ENCODE peak calls at places on chromosomes 11 and 22, in six cellular contexts. One of them, this sample, is unnamed.

GRCh38 chr11:75873417-75874148 is 58.6 kb downstream of the UVRAG start:
- DNase-seq in cardiac fibroblast: no peak
- DNase-seq in psoas muscle: no peak
- DNase-seq in CD14-positive monocyte: no peak
- DNase-seq in glutamatergic neuron: no peak
- DNase-seq in HCT116: no peak
- DNase-seq in this sample: no peak

GRCh38 chr22:35872451-35872850 is 154.8 kb downstream of the APOL5 start:
- DNase-seq in cardiac fibroblast: no peak
- DNase-seq in glutamatergic neuron: no peak
- DNase-seq in psoas muscle: peak; percentile 41
- DNase-seq in CD14-positive monocyte: no peak
- DNase-seq in HCT116: no peak
- DNase-seq in this sample: no peak

GRCh38 chr11:114315749-114316368 is 19.7 kb downstream of the NNMT start:
- DNase-seq in cardiac fibroblast: peak; percentile 44
- DNase-seq in HCT116: no peak
- DNase-seq in psoas muscle: no peak
- DNase-seq in glutamatergic neuron: no peak
- DNase-seq in CD14-positive monocyte: no peak
- DNase-seq in this sample: no peak

GRCh38 chr11:118634435-118635236 is 27.2 kb downstream of the PHLDB1 start:
- DNase-seq in HCT116: no peak
- DNase-seq in glutamatergic neuron: peak; percentile 71
- DNase-seq in CD14-positive monocyte: peak; percentile 36
- DNase-seq in cardiac fibroblast: peak; percentile 46
- DNase-seq in psoas muscle: peak; percentile 77
- DNase-seq in this sample: peak; percentile 76

GRCh38 chr11:121521145-121522042 is 68.6 kb upstream of the SORL1-AS1 start:
- DNase-seq in HCT116: no peak
- DNase-seq in CD14-positive monocyte: no peak
- DNase-seq in psoas muscle: no peak
- DNase-seq in glutamatergic neuron: no peak
- DNase-seq in cardiac fibroblast: no peak
- DNase-seq in this sample: no peak

GRCh38 chr22:35476341-35476740 is 64.3 kb upstream of the RASD2 start:
- DNase-seq in cardiac fibroblast: no peak
- DNase-seq in HCT116: no peak
- DNase-seq in CD14-positive monocyte: no peak
- DNase-seq in glutamatergic neuron: no peak
- DNase-seq in psoas muscle: no peak
- DNase-seq in this sample: no peak

GRCh38 chr22:46250783-46251125 is 661 bp upstream of the CDPF1 start:
- DNase-seq in HCT116: no peak
- DNase-seq in cardiac fibroblast: no peak
- DNase-seq in psoas muscle: no peak
- DNase-seq in CD14-positive monocyte: no peak
- DNase-seq in glutamatergic neuron: no peak
- DNase-seq in this sample: peak; percentile 22

GRCh38 chr22:31933406-31933805 is 10.9 kb upstream of the YWHAH start:
- DNase-seq in psoas muscle: no peak
- DNase-seq in HCT116: no peak
- DNase-seq in glutamatergic neuron: no peak
- DNase-seq in cardiac fibroblast: no peak
- DNase-seq in CD14-positive monocyte: no peak
- DNase-seq in this sample: no peak

GRCh38 chr11:118275184-118275583 is 11.1 kb upstream of the MPZL2 start:
- DNase-seq in glutamatergic neuron: no peak
- DNase-seq in psoas muscle: no peak
- DNase-seq in cardiac fibroblast: peak; percentile 78
- DNase-seq in HCT116: no peak
- DNase-seq in CD14-positive monocyte: no peak
- DNase-seq in this sample: no peak

GRCh38 chr22:28479912-28480311 is 199.7 kb downstream of the TTC28 start:
- DNase-seq in HCT116: no peak
- DNase-seq in CD14-positive monocyte: no peak
- DNase-seq in cardiac fibroblast: no peak
- DNase-seq in psoas muscle: no peak
- DNase-seq in glutamatergic neuron: no peak
- DNase-seq in this sample: no peak

GRCh38 chr11:66333220-66333877 is 2.9 kb downstream of the RIN1 start:
- DNase-seq in psoas muscle: no peak
- DNase-seq in cardiac fibroblast: no peak
- DNase-seq in CD14-positive monocyte: no peak
- DNase-seq in HCT116: no peak
- DNase-seq in glutamatergic neuron: no peak
- DNase-seq in this sample: no peak

GRCh38 chr22:27510024-27510423 is 291.5 kb downstream of the MN1 start:
- DNase-seq in HCT116: no peak
- DNase-seq in psoas muscle: no peak
- DNase-seq in CD14-positive monocyte: no peak
- DNase-seq in cardiac fibroblast: no peak
- DNase-seq in glutamatergic neuron: no peak
- DNase-seq in this sample: no peak

GRCh38 chr11:134275534-134276395 is at the start of gene GLB1L3:
- DNase-seq in psoas muscle: no peak
- DNase-seq in glutamatergic neuron: peak; percentile 48
- DNase-seq in HCT116: no peak
- DNase-seq in CD14-positive monocyte: no peak
- DNase-seq in cardiac fibroblast: peak; percentile 18
- DNase-seq in this sample: no peak

GRCh38 chr11:88169481-88169880 is 5.8 kb downstream of the RAB38 start:
- DNase-seq in HCT116: no peak
- DNase-seq in glutamatergic neuron: no peak
- DNase-seq in cardiac fibroblast: peak; percentile 20
- DNase-seq in psoas muscle: no peak
- DNase-seq in CD14-positive monocyte: no peak
- DNase-seq in this sample: no peak

GRCh38 chr22:31230871-31231621 is 18.9 kb downstream of the LIMK2 start:
- DNase-seq in psoas muscle: no peak
- DNase-seq in glutamatergic neuron: no peak
- DNase-seq in HCT116: no peak
- DNase-seq in CD14-positive monocyte: peak; percentile 57
- DNase-seq in cardiac fibroblast: peak; percentile 75
- DNase-seq in this sample: peak; percentile 41

GRCh38 chr11:43992138-43992537 is 49.7 kb downstream of the C11orf96 start:
- DNase-seq in psoas muscle: no peak
- DNase-seq in glutamatergic neuron: no peak
- DNase-seq in CD14-positive monocyte: no peak
- DNase-seq in cardiac fibroblast: no peak
- DNase-seq in HCT116: no peak
- DNase-seq in this sample: no peak

GRCh38 chr11:6472934-6473333 is 807 bp downstream of the TRIM3 start:
- DNase-seq in psoas muscle: no peak
- DNase-seq in CD14-positive monocyte: no peak
- DNase-seq in cardiac fibroblast: no peak
- DNase-seq in HCT116: no peak
- DNase-seq in glutamatergic neuron: peak; percentile 59
- DNase-seq in this sample: no peak

GRCh38 chr11:10898763-10899541 is 41.1 kb upstream of the ZBED5 start:
- DNase-seq in cardiac fibroblast: no peak
- DNase-seq in HCT116: no peak
- DNase-seq in CD14-positive monocyte: peak; percentile 63
- DNase-seq in psoas muscle: peak; percentile 68
- DNase-seq in glutamatergic neuron: no peak
- DNase-seq in this sample: peak; percentile 10

GRCh38 chr11:78363018-78363619 is 54.5 kb downstream of the GAB2 start:
- DNase-seq in glutamatergic neuron: no peak
- DNase-seq in cardiac fibroblast: no peak
- DNase-seq in CD14-positive monocyte: no peak
- DNase-seq in psoas muscle: no peak
- DNase-seq in HCT116: no peak
- DNase-seq in this sample: no peak

GRCh38 chr11:67248653-67249052 is 17.6 kb upstream of the GRK2 start:
- DNase-seq in psoas muscle: peak; percentile 77
- DNase-seq in glutamatergic neuron: no peak
- DNase-seq in CD14-positive monocyte: no peak
- DNase-seq in HCT116: no peak
- DNase-seq in cardiac fibroblast: no peak
- DNase-seq in this sample: peak; percentile 66

DNA sequence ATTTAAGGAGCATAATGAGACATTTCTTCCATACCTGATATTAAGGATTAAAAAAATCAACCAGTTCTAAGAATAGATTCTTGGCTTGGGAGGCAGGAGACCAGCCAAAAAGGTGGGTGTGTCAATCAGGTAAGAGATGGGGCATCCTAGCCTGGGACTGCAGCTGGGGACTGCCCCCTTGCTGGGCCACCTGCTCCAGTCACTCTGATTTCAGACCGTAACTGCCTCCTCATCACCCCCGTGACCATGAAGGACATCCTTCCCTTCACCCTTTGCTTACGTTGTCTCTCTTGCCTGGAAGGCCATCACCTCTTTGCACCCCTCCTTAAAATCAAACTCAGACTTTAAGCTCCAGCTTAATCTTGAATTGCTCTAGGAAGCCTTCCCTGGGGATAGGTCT is 17.9 kb downstream of the PTPN5 start:
- DNase-seq in psoas muscle: no peak
- DNase-seq in CD14-positive monocyte: no peak
- DNase-seq in glutamatergic neuron: no peak
- DNase-seq in HCT116: no peak
- DNase-seq in cardiac fibroblast: no peak
- DNase-seq in this sample: no peak
- TF ChIP-seq CTCF in psoas muscle: no peak
- TF ChIP-seq CTCF in CD14-positive monocyte: no peak
- TF ChIP-seq CTCF in glutamatergic neuron: no peak
- TF ChIP-seq CTCF in HCT116: no peak
- TF ChIP-seq CTCF in cardiac fibroblast: no peak
- TF ChIP-seq CTCF in this sample: no peak

DNA sequence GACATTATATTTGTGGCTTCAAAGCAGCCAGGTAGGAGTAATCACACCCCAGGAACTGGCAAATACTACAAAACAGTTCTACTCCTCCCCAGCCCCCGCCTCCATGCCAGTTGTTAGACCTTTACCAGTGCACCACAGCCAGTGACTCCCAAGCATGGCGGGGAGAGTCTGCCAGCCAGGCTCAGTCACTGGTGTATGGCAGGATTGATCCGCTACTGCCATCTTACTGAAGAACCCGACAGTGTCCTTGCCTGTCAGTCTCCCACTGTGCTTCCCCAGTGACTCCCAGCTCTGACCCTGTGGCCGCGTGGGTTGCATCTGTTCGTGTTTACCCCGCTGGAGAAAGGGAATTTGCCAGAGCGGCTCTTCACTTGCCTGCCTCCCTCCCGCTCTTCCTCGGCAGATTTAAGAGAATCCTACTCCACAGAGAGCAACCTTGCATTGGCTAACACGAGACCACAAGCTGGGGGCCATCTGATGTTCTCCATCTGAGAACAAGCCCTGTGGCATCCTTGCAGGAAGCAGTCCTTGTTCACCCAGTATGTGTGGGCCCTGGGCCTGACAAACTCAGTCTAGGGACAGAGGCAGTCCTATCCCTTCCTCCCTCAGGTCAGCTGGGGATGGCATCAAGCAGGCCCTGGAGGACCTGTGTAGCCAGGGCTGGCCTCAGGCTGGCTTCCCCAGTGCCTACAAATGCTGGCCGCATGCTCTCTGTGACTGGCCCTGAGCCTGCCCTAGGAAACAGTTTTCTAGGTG is 33.1 kb downstream of the GNAZ start:
- DNase-seq in HCT116: no peak
- DNase-seq in psoas muscle: no peak
- DNase-seq in CD14-positive monocyte: no peak
- DNase-seq in glutamatergic neuron: no peak
- DNase-seq in cardiac fibroblast: no peak
- DNase-seq in this sample: no peak
- TF ChIP-seq CTCF in HCT116: no peak
- TF ChIP-seq CTCF in psoas muscle: no peak
- TF ChIP-seq CTCF in CD14-positive monocyte: no peak
- TF ChIP-seq CTCF in glutamatergic neuron: no peak
- TF ChIP-seq CTCF in cardiac fibroblast: no peak
- TF ChIP-seq CTCF in this sample: no peak

GRCh38 chr11:19661827-19662226 is 50.8 kb upstream of the NAV2 start:
- DNase-seq in CD14-positive monocyte: no peak
- DNase-seq in cardiac fibroblast: no peak
- DNase-seq in HCT116: no peak
- DNase-seq in psoas muscle: no peak
- DNase-seq in glutamatergic neuron: no peak
- DNase-seq in this sample: no peak

GRCh38 chr11:19659529-19659928 is 53.1 kb upstream of the NAV2 start:
- DNase-seq in CD14-positive monocyte: no peak
- DNase-seq in cardiac fibroblast: no peak
- DNase-seq in HCT116: no peak
- DNase-seq in psoas muscle: no peak
- DNase-seq in glutamatergic neuron: no peak
- DNase-seq in this sample: no peak

GRCh38 chr11:19660076-19660475 is 52.6 kb upstream of the NAV2 start:
- DNase-seq in CD14-positive monocyte: no peak
- DNase-seq in HCT116: peak; percentile 88
- DNase-seq in cardiac fibroblast: peak; percentile 76
- DNase-seq in psoas muscle: no peak
- DNase-seq in glutamatergic neuron: no peak
- DNase-seq in this sample: peak; percentile 77

GRCh38 chr11:19656140-19656541 is 56.5 kb upstream of the NAV2 start:
- DNase-seq in HCT116: no peak
- DNase-seq in psoas muscle: no peak
- DNase-seq in glutamatergic neuron: no peak
- DNase-seq in cardiac fibroblast: no peak
- DNase-seq in CD14-positive monocyte: no peak
- DNase-seq in this sample: no peak

DNA sequence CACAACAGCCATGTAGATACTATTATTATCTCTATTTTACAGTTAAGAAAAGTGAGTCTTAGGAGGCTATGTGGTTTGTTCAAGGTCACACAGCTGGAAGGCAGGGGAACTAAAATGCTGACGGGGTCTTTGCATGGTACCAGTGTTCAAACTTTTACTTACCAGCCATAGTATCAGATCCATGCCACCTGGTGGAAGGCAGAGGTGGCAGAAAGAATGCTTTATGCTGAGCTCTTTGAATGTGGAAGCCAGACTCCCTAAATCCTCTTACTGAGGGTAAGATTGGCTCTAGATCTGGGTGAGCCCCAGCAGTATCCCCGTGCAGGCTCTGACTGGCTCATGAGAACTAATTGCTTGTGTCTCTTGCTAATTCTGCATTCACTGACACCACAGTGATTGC is 54.3 kb upstream of the NAV2 start:
- DNase-seq in HCT116: no peak
- DNase-seq in psoas muscle: no peak
- DNase-seq in CD14-positive monocyte: no peak
- DNase-seq in glutamatergic neuron: no peak
- DNase-seq in cardiac fibroblast: no peak
- DNase-seq in this sample: no peak
- TF ChIP-seq CTCF in HCT116: peak; percentile 44
- TF ChIP-seq CTCF in psoas muscle: no peak
- TF ChIP-seq CTCF in CD14-positive monocyte: no peak
- TF ChIP-seq CTCF in glutamatergic neuron: no peak
- TF ChIP-seq CTCF in cardiac fibroblast: peak; percentile 12
- TF ChIP-seq CTCF in this sample: no peak

GRCh38 chr11:21931436-21932101 is 261.3 kb upstream of the ANO5 start:
- DNase-seq in glutamatergic neuron: no peak
- DNase-seq in CD14-positive monocyte: no peak
- DNase-seq in HCT116: no peak
- DNase-seq in cardiac fibroblast: no peak
- DNase-seq in psoas muscle: no peak
- DNase-seq in this sample: no peak

GRCh38 chr11:21927628-21928027 is 265.3 kb upstream of the ANO5 start:
- DNase-seq in cardiac fibroblast: no peak
- DNase-seq in psoas muscle: no peak
- DNase-seq in HCT116: no peak
- DNase-seq in CD14-positive monocyte: no peak
- DNase-seq in glutamatergic neuron: no peak
- DNase-seq in this sample: no peak

GRCh38 chr11:21928834-21929233 is 264.1 kb upstream of the ANO5 start:
- DNase-seq in glutamatergic neuron: no peak
- DNase-seq in HCT116: no peak
- DNase-seq in psoas muscle: no peak
- DNase-seq in CD14-positive monocyte: no peak
- DNase-seq in cardiac fibroblast: no peak
- DNase-seq in this sample: no peak

GRCh38 chr11:21933095-21933494 is 259.8 kb upstream of the ANO5 start:
- DNase-seq in cardiac fibroblast: peak; percentile 8
- DNase-seq in CD14-positive monocyte: no peak
- DNase-seq in psoas muscle: no peak
- DNase-seq in HCT116: no peak
- DNase-seq in glutamatergic neuron: no peak
- DNase-seq in this sample: no peak
- TF ChIP-seq CTCF in cardiac fibroblast: peak; percentile 41
- TF ChIP-seq CTCF in CD14-positive monocyte: peak; percentile 61
- TF ChIP-seq CTCF in psoas muscle: peak; percentile 53
- TF ChIP-seq CTCF in HCT116: no peak
- TF ChIP-seq CTCF in glutamatergic neuron: peak; percentile 78
- TF ChIP-seq CTCF in this sample: peak; percentile 53